ENCODE peak calls at places on chromosomes 2 and 18, in eight cellular contexts. One of them, this sample, is unnamed.

GRCh38 chr18:62991959-62992358 is 276.6 kb downstream of the PHLPP1 start:
- DNase-seq in transverse colon: no peak
- DNase-seq in epithelial cell of proximal tubule: no peak
- DNase-seq in stimulated activated CD4-positive, alpha-beta T cell treated with anti-CD3 and anti-CD28 coated beads, Interleukin-15, amount 100 ng/mL, for 24 hours: peak; percentile 14
- DNase-seq in H7: peak; percentile 64
- DNase-seq in GM12865: no peak
- DNase-seq in iPS-NIHi11: peak; percentile 51
- DNase-seq in PC-3: no peak
- DNase-seq in this sample: no peak

GRCh38 chr2:54103454-54104314 is 11.7 kb upstream of the ACYP2 start:
- DNase-seq in stimulated activated CD4-positive, alpha-beta T cell treated with anti-CD3 and anti-CD28 coated beads, Interleukin-15, amount 100 ng/mL, for 24 hours: peak; percentile 37
- DNase-seq in PC-3: peak; percentile 93
- DNase-seq in GM12865: peak; percentile 46
- DNase-seq in iPS-NIHi11: peak; percentile 81
- DNase-seq in epithelial cell of proximal tubule: no peak
- DNase-seq in H7: peak; percentile 62
- DNase-seq in transverse colon: peak; percentile 44
- DNase-seq in this sample: peak; percentile 50

GRCh38 chr2:74119324-74119723 is 28.4 kb downstream of the BOLA3 start:
- DNase-seq in PC-3: peak; percentile 17
- DNase-seq in epithelial cell of proximal tubule: no peak
- DNase-seq in transverse colon: no peak
- DNase-seq in iPS-NIHi11: no peak
- DNase-seq in stimulated activated CD4-positive, alpha-beta T cell treated with anti-CD3 and anti-CD28 coated beads, Interleukin-15, amount 100 ng/mL, for 24 hours: no peak
- DNase-seq in GM12865: peak; percentile 32
- DNase-seq in H7: no peak
- DNase-seq in this sample: no peak

GRCh38 chr2:98269830-98270229 is 76.4 kb upstream of the CNGA3 start:
- DNase-seq in stimulated activated CD4-positive, alpha-beta T cell treated with anti-CD3 and anti-CD28 coated beads, Interleukin-15, amount 100 ng/mL, for 24 hours: no peak
- DNase-seq in transverse colon: no peak
- DNase-seq in GM12865: no peak
- DNase-seq in H7: no peak
- DNase-seq in epithelial cell of proximal tubule: no peak
- DNase-seq in iPS-NIHi11: no peak
- DNase-seq in PC-3: no peak
- DNase-seq in this sample: no peak

GRCh38 chr18:78664851-78665250 is 314.8 kb upstream of the SALL3 start:
- DNase-seq in iPS-NIHi11: no peak
- DNase-seq in transverse colon: no peak
- DNase-seq in H7: no peak
- DNase-seq in PC-3: no peak
- DNase-seq in epithelial cell of proximal tubule: no peak
- DNase-seq in stimulated activated CD4-positive, alpha-beta T cell treated with anti-CD3 and anti-CD28 coated beads, Interleukin-15, amount 100 ng/mL, for 24 hours: no peak
- DNase-seq in GM12865: no peak
- DNase-seq in this sample: no peak

GRCh38 chr2:227370791-227371312 is 8.3 kb downstream of the TM4SF20 start:
- DNase-seq in PC-3: peak; percentile 58
- DNase-seq in transverse colon: no peak
- DNase-seq in H7: no peak
- DNase-seq in epithelial cell of proximal tubule: no peak
- DNase-seq in stimulated activated CD4-positive, alpha-beta T cell treated with anti-CD3 and anti-CD28 coated beads, Interleukin-15, amount 100 ng/mL, for 24 hours: peak; percentile 26
- DNase-seq in iPS-NIHi11: no peak
- DNase-seq in GM12865: no peak
- DNase-seq in this sample: no peak

GRCh38 chr18:21808185-21808584 is 67.6 kb downstream of the MIB1 start:
- DNase-seq in transverse colon: no peak
- DNase-seq in iPS-NIHi11: no peak
- DNase-seq in epithelial cell of proximal tubule: no peak
- DNase-seq in stimulated activated CD4-positive, alpha-beta T cell treated with anti-CD3 and anti-CD28 coated beads, Interleukin-15, amount 100 ng/mL, for 24 hours: no peak
- DNase-seq in H7: no peak
- DNase-seq in PC-3: no peak
- DNase-seq in GM12865: no peak
- DNase-seq in this sample: no peak

GRCh38 chr2:239424337-239425045 is 23.7 kb upstream of the HDAC4 start:
- DNase-seq in iPS-NIHi11: no peak
- DNase-seq in stimulated activated CD4-positive, alpha-beta T cell treated with anti-CD3 and anti-CD28 coated beads, Interleukin-15, amount 100 ng/mL, for 24 hours: no peak
- DNase-seq in GM12865: no peak
- DNase-seq in epithelial cell of proximal tubule: no peak
- DNase-seq in transverse colon: no peak
- DNase-seq in H7: no peak
- DNase-seq in PC-3: no peak
- DNase-seq in this sample: no peak

GRCh38 chr2:207167129-207167923 is 1.6 kb upstream of the KLF7 start:
- DNase-seq in epithelial cell of proximal tubule: no peak
- DNase-seq in stimulated activated CD4-positive, alpha-beta T cell treated with anti-CD3 and anti-CD28 coated beads, Interleukin-15, amount 100 ng/mL, for 24 hours: no peak
- DNase-seq in H7: no peak
- DNase-seq in GM12865: peak; percentile 59
- DNase-seq in iPS-NIHi11: no peak
- DNase-seq in transverse colon: peak; percentile 13
- DNase-seq in PC-3: no peak
- DNase-seq in this sample: no peak

GRCh38 chr2:183614797-183615429 is 490.7 kb downstream of the NUP35 start:
- DNase-seq in stimulated activated CD4-positive, alpha-beta T cell treated with anti-CD3 and anti-CD28 coated beads, Interleukin-15, amount 100 ng/mL, for 24 hours: no peak
- DNase-seq in GM12865: no peak
- DNase-seq in iPS-NIHi11: no peak
- DNase-seq in PC-3: no peak
- DNase-seq in transverse colon: no peak
- DNase-seq in H7: no peak
- DNase-seq in epithelial cell of proximal tubule: no peak
- DNase-seq in this sample: no peak

GRCh38 chr2:174350018-174350417 is 15.3 kb downstream of the SP9 start:
- DNase-seq in GM12865: no peak
- DNase-seq in PC-3: peak; percentile 55
- DNase-seq in iPS-NIHi11: peak; percentile 17
- DNase-seq in epithelial cell of proximal tubule: no peak
- DNase-seq in H7: peak; percentile 40
- DNase-seq in transverse colon: no peak
- DNase-seq in stimulated activated CD4-positive, alpha-beta T cell treated with anti-CD3 and anti-CD28 coated beads, Interleukin-15, amount 100 ng/mL, for 24 hours: no peak
- DNase-seq in this sample: no peak

GRCh38 chr2:123179526-123179925 is 845.6 kb upstream of the CNTNAP5 start:
- DNase-seq in iPS-NIHi11: no peak
- DNase-seq in GM12865: no peak
- DNase-seq in transverse colon: no peak
- DNase-seq in stimulated activated CD4-positive, alpha-beta T cell treated with anti-CD3 and anti-CD28 coated beads, Interleukin-15, amount 100 ng/mL, for 24 hours: no peak
- DNase-seq in H7: no peak
- DNase-seq in PC-3: peak; percentile 26
- DNase-seq in epithelial cell of proximal tubule: peak; percentile 3
- DNase-seq in this sample: peak; percentile 23

GRCh38 chr2:134601266-134601665 is 117.5 kb downstream of the TMEM163 start:
- DNase-seq in H7: no peak
- DNase-seq in stimulated activated CD4-positive, alpha-beta T cell treated with anti-CD3 and anti-CD28 coated beads, Interleukin-15, amount 100 ng/mL, for 24 hours: no peak
- DNase-seq in GM12865: no peak
- DNase-seq in PC-3: no peak
- DNase-seq in iPS-NIHi11: no peak
- DNase-seq in epithelial cell of proximal tubule: no peak
- DNase-seq in transverse colon: no peak
- DNase-seq in this sample: no peak

GRCh38 chr18:34493099-34493544 is 217.0 kb upstream of the DTNA start:
- DNase-seq in stimulated activated CD4-positive, alpha-beta T cell treated with anti-CD3 and anti-CD28 coated beads, Interleukin-15, amount 100 ng/mL, for 24 hours: peak; percentile 26
- DNase-seq in transverse colon: peak; percentile 40
- DNase-seq in epithelial cell of proximal tubule: peak; percentile 52
- DNase-seq in iPS-NIHi11: peak; percentile 71
- DNase-seq in GM12865: peak; percentile 74
- DNase-seq in PC-3: peak; percentile 64
- DNase-seq in H7: peak; percentile 73
- DNase-seq in this sample: peak; percentile 35

GRCh38 chr2:209687261-209687660 is 84.4 kb upstream of the UNC80 start:
- DNase-seq in transverse colon: no peak
- DNase-seq in PC-3: no peak
- DNase-seq in epithelial cell of proximal tubule: no peak
- DNase-seq in GM12865: no peak
- DNase-seq in stimulated activated CD4-positive, alpha-beta T cell treated with anti-CD3 and anti-CD28 coated beads, Interleukin-15, amount 100 ng/mL, for 24 hours: no peak
- DNase-seq in H7: no peak
- DNase-seq in iPS-NIHi11: no peak
- DNase-seq in this sample: no peak

GRCh38 chr2:55550368-55551102 is 31.0 kb downstream of the CFAP36 start:
- DNase-seq in H7: no peak
- DNase-seq in PC-3: peak; percentile 82
- DNase-seq in epithelial cell of proximal tubule: peak; percentile 15
- DNase-seq in transverse colon: no peak
- DNase-seq in GM12865: no peak
- DNase-seq in stimulated activated CD4-positive, alpha-beta T cell treated with anti-CD3 and anti-CD28 coated beads, Interleukin-15, amount 100 ng/mL, for 24 hours: no peak
- DNase-seq in iPS-NIHi11: no peak
- DNase-seq in this sample: no peak

GRCh38 chr18:24180048-24180447 is 41.2 kb downstream of the CABYR start:
- DNase-seq in epithelial cell of proximal tubule: no peak
- DNase-seq in H7: no peak
- DNase-seq in transverse colon: no peak
- DNase-seq in stimulated activated CD4-positive, alpha-beta T cell treated with anti-CD3 and anti-CD28 coated beads, Interleukin-15, amount 100 ng/mL, for 24 hours: no peak
- DNase-seq in GM12865: no peak
- DNase-seq in iPS-NIHi11: no peak
- DNase-seq in PC-3: no peak
- DNase-seq in this sample: no peak

GRCh38 chr18:54453996-54454395 is 96.3 kb downstream of the C18orf54 start:
- DNase-seq in GM12865: no peak
- DNase-seq in PC-3: no peak
- DNase-seq in stimulated activated CD4-positive, alpha-beta T cell treated with anti-CD3 and anti-CD28 coated beads, Interleukin-15, amount 100 ng/mL, for 24 hours: no peak
- DNase-seq in iPS-NIHi11: no peak
- DNase-seq in H7: no peak
- DNase-seq in epithelial cell of proximal tubule: no peak
- DNase-seq in transverse colon: no peak
- DNase-seq in this sample: no peak

GRCh38 chr18:78144669-78145068 is 834.9 kb upstream of the SALL3 start:
- DNase-seq in stimulated activated CD4-positive, alpha-beta T cell treated with anti-CD3 and anti-CD28 coated beads, Interleukin-15, amount 100 ng/mL, for 24 hours: no peak
- DNase-seq in transverse colon: no peak
- DNase-seq in GM12865: no peak
- DNase-seq in epithelial cell of proximal tubule: no peak
- DNase-seq in PC-3: no peak
- DNase-seq in H7: no peak
- DNase-seq in iPS-NIHi11: no peak
- DNase-seq in this sample: no peak

GRCh38 chr2:36507408-36507812 is 90.6 kb downstream of the FEZ2 start:
- DNase-seq in H7: peak; percentile 78
- DNase-seq in GM12865: peak; percentile 52
- DNase-seq in PC-3: peak; percentile 78
- DNase-seq in stimulated activated CD4-positive, alpha-beta T cell treated with anti-CD3 and anti-CD28 coated beads, Interleukin-15, amount 100 ng/mL, for 24 hours: peak; percentile 42
- DNase-seq in iPS-NIHi11: peak; percentile 78
- DNase-seq in epithelial cell of proximal tubule: no peak
- DNase-seq in transverse colon: peak; percentile 47
- DNase-seq in this sample: peak; percentile 81

GRCh38 chr2:195967336-195967735 is 101.3 kb downstream of the DNAH7 start:
- DNase-seq in PC-3: no peak
- DNase-seq in stimulated activated CD4-positive, alpha-beta T cell treated with anti-CD3 and anti-CD28 coated beads, Interleukin-15, amount 100 ng/mL, for 24 hours: no peak
- DNase-seq in GM12865: no peak
- DNase-seq in H7: no peak
- DNase-seq in epithelial cell of proximal tubule: no peak
- DNase-seq in transverse colon: no peak
- DNase-seq in iPS-NIHi11: no peak
- DNase-seq in this sample: no peak

GRCh38 chr18:80009661-80010550 is 21.5 kb upstream of the TXNL4A start:
- DNase-seq in transverse colon: peak; percentile 62
- DNase-seq in PC-3: peak; percentile 95
- DNase-seq in H7: no peak
- DNase-seq in epithelial cell of proximal tubule: peak; percentile 91
- DNase-seq in GM12865: no peak
- DNase-seq in iPS-NIHi11: peak; percentile 21
- DNase-seq in stimulated activated CD4-positive, alpha-beta T cell treated with anti-CD3 and anti-CD28 coated beads, Interleukin-15, amount 100 ng/mL, for 24 hours: no peak
- DNase-seq in this sample: no peak

GRCh38 chr2:239675856-239676715 is 275.3 kb upstream of the HDAC4 start:
- DNase-seq in H7: peak; percentile 59
- DNase-seq in iPS-NIHi11: no peak
- DNase-seq in transverse colon: no peak
- DNase-seq in stimulated activated CD4-positive, alpha-beta T cell treated with anti-CD3 and anti-CD28 coated beads, Interleukin-15, amount 100 ng/mL, for 24 hours: no peak
- DNase-seq in GM12865: no peak
- DNase-seq in epithelial cell of proximal tubule: no peak
- DNase-seq in PC-3: no peak
- DNase-seq in this sample: no peak

GRCh38 chr2:23436346-23437099 is 51.5 kb downstream of the KLHL29 start:
- DNase-seq in H7: peak; percentile 50
- DNase-seq in GM12865: no peak
- DNase-seq in PC-3: peak; percentile 7
- DNase-seq in iPS-NIHi11: no peak
- DNase-seq in stimulated activated CD4-positive, alpha-beta T cell treated with anti-CD3 and anti-CD28 coated beads, Interleukin-15, amount 100 ng/mL, for 24 hours: peak; percentile 65
- DNase-seq in transverse colon: no peak
- DNase-seq in epithelial cell of proximal tubule: no peak
- DNase-seq in this sample: peak; percentile 56

GRCh38 chr18:68897286-68897685 is 99.4 kb downstream of the CCDC102B start:
- DNase-seq in iPS-NIHi11: no peak
- DNase-seq in epithelial cell of proximal tubule: no peak
- DNase-seq in PC-3: no peak
- DNase-seq in GM12865: no peak
- DNase-seq in transverse colon: no peak
- DNase-seq in stimulated activated CD4-positive, alpha-beta T cell treated with anti-CD3 and anti-CD28 coated beads, Interleukin-15, amount 100 ng/mL, for 24 hours: no peak
- DNase-seq in H7: no peak
- DNase-seq in this sample: no peak

GRCh38 chr2:171956135-171956830 is 34.0 kb downstream of the HAT1 start:
- DNase-seq in stimulated activated CD4-positive, alpha-beta T cell treated with anti-CD3 and anti-CD28 coated beads, Interleukin-15, amount 100 ng/mL, for 24 hours: no peak
- DNase-seq in GM12865: no peak
- DNase-seq in transverse colon: no peak
- DNase-seq in epithelial cell of proximal tubule: no peak
- DNase-seq in H7: no peak
- DNase-seq in PC-3: no peak
- DNase-seq in iPS-NIHi11: no peak
- DNase-seq in this sample: no peak

GRCh38 chr18:70663141-70663540 is 374.3 kb downstream of the SOCS6 start:
- DNase-seq in epithelial cell of proximal tubule: no peak
- DNase-seq in GM12865: no peak
- DNase-seq in stimulated activated CD4-positive, alpha-beta T cell treated with anti-CD3 and anti-CD28 coated beads, Interleukin-15, amount 100 ng/mL, for 24 hours: no peak
- DNase-seq in transverse colon: no peak
- DNase-seq in H7: no peak
- DNase-seq in PC-3: no peak
- DNase-seq in iPS-NIHi11: no peak
- DNase-seq in this sample: no peak

GRCh38 chr2:108106746-108107145 is 120.4 kb downstream of the SLC5A7 start:
- DNase-seq in H7: peak; percentile 45
- DNase-seq in stimulated activated CD4-positive, alpha-beta T cell treated with anti-CD3 and anti-CD28 coated beads, Interleukin-15, amount 100 ng/mL, for 24 hours: no peak
- DNase-seq in iPS-NIHi11: peak; percentile 71
- DNase-seq in transverse colon: no peak
- DNase-seq in epithelial cell of proximal tubule: no peak
- DNase-seq in GM12865: no peak
- DNase-seq in PC-3: no peak
- DNase-seq in this sample: peak; percentile 20

GRCh38 chr2:230898016-230898415 is 27.0 kb downstream of the GPR55 start:
- DNase-seq in H7: no peak
- DNase-seq in epithelial cell of proximal tubule: no peak
- DNase-seq in GM12865: no peak
- DNase-seq in stimulated activated CD4-positive, alpha-beta T cell treated with anti-CD3 and anti-CD28 coated beads, Interleukin-15, amount 100 ng/mL, for 24 hours: no peak
- DNase-seq in PC-3: no peak
- DNase-seq in iPS-NIHi11: no peak
- DNase-seq in transverse colon: peak; percentile 5
- DNase-seq in this sample: no peak

This sample was measured in iPS DF 19.7.